ENCODE peak calls at places on chromosomes 11 and 22, in four cellular contexts. F is K562, H is HepG2, C is H1. D is an unnamed sample. For H4K20me1, the result is how much of the 10 kb centered on the place peaks cover.

GRCh38 chr11:68979931-68980775 is 633 bp downstream of the MRGPRD start:
- DNase-seq in F (no peak), H (no peak), C (no peak), D (no peak)

GRCh38 chr22:37331034-37331428 is 48.7 kb downstream of the CYTH4 start:
- DNase-seq in F (no peak), H (no peak), C (no peak), D (peak)

GRCh38 chr11:69362315-69362714 is 68.4 kb downstream of the MYEOV start:
- DNase-seq in F (no peak), H (no peak), C (peak), D (no peak)

GRCh38 chr11:116658876-116659535 is 113.8 kb downstream of the BUD13 start:
- DNase-seq in F (no peak), H (no peak), C (no peak), D (no peak)

GRCh38 chr11:64226507-64227051 is 505 bp downstream of the NUDT22 start:
- DNase-seq in F (peak), H (peak), C (no peak), D (no peak)

GRCh38 chr11:22521226-22521625 is 104.4 kb downstream of the FANCF start:
- DNase-seq in F (peak), H (peak), C (no peak), D (no peak)

GRCh38 chr22:26949193-26949592 is 291.8 kb downstream of the MIAT start:
- DNase-seq in F (peak), H (no peak), C (no peak), D (no peak)

GRCh38 chr11:72308226-72309073 is 64.5 kb upstream of the PHOX2A start:
- DNase-seq in F (peak), H (no peak), C (no peak), D (peak)

GRCh38 chr11:57763568-57763967 is 2.0 kb downstream of the CTNND1 start:
- DNase-seq in F (peak), H (peak), C (no peak), D (peak)

GRCh38 chr11:116702772-116703360 is 69.9 kb downstream of the BUD13 start:
- DNase-seq in F (no peak), H (no peak), C (no peak), D (no peak)

GRCh38 chr11:69049490-69049867 is 747 bp downstream of the TPCN2 start:
- DNase-seq in F (peak), H (no peak), C (no peak), D (no peak)

GRCh38 chr11:67240575-67241389 is 25.5 kb upstream of the GRK2 start:
- DNase-seq in F (peak), H (peak), C (no peak), D (peak)

GRCh38 chr11:80727315-80727714 is 1286.5 kb upstream of the TENM4 start:
- DNase-seq in F (no peak), H (peak), C (peak), D (no peak)

GRCh38 chr11:107478922-107479321 is 21.3 kb upstream of the CWF19L2 start:
- DNase-seq in F (no peak), H (no peak), C (no peak), D (no peak)

GRCh38 chr11:130715085-130715932 is 201.0 kb downstream of the SNX19 start:
- DNase-seq in F (no peak), H (no peak), C (no peak), D (no peak)

GRCh38 chr11:36015806-36016205 is 71.9 kb downstream of the LDLRAD3 start:
- DNase-seq in F (no peak), H (no peak), C (no peak), D (no peak)

GRCh38 chr11:71556018-71556417 is 7.8 kb downstream of the KRTAP5-9 start:
- DNase-seq in F (no peak), H (no peak), C (no peak), D (no peak)

GRCh38 chr11:45658292-45658991 is 7.0 kb downstream of the CHST1 start:
- DNase-seq in F (peak), H (peak), C (peak), D (peak)

GRCh38 chr11:13101836-13102574 is 92.9 kb downstream of the RASSF10 start:
- DNase-seq in F (no peak), H (no peak), C (no peak), D (peak)

GRCh38 chr11:45736424-45736823 is 68.5 kb upstream of the SLC35C1 start:
- DNase-seq in F (peak), H (peak), C (no peak), D (no peak)

GRCh38 chr11:116707250-116707649 is 65.5 kb downstream of the BUD13 start:
- DNase-seq in F (no peak), H (no peak), C (no peak), D (no peak)

GRCh38 chr11:85759915-85760314 is 51.0 kb downstream of the SYTL2 start:
- DNase-seq in F (no peak), H (no peak), C (no peak), D (no peak)

GRCh38 chr11:2575611-2576051 is 124.2 kb downstream of the KCNQ1OT1 start:
- DNase-seq in F (no peak), H (no peak), C (no peak), D (no peak)

GRCh38 chr22:50207383-50208031 is 6.7 kb downstream of the SELENOO start:
- DNase-seq in F (no peak), H (no peak), C (no peak), D (peak)

GRCh38 chr11:9774591-9775392 is 110.9 kb downstream of the SWAP70 start:
- DNase-seq in F (no peak), H (no peak), C (no peak), D (peak)

GRCh38 chr11:108177570-108177969 is 44.9 kb downstream of the NPAT start:
- DNase-seq in F (no peak), H (peak), C (no peak), D (no peak)

GRCh38 chr11:128768876-128769275 is 75.0 kb downstream of the FLI1 start:
- DNase-seq in F (no peak), H (no peak), C (no peak), D (no peak)

GRCh38 chr11:30724274-30724673 is 138.1 kb upstream of the MPPED2 start:
- DNase-seq in F (no peak), H (no peak), C (no peak), D (no peak)

GRCh38 chr22:26828311-26828710 is 170.9 kb downstream of the MIAT start:
- DNase-seq in F (no peak), H (no peak), C (no peak), D (no peak)

GRCh38 chr11:107818491-107818890 is 40.1 kb downstream of the SLC35F2 start:
- DNase-seq in F (no peak), H (no peak), C (no peak), D (no peak)

GRCh38 chr22:39298194-39298987 is 21.0 kb downstream of the RPL3 start:
- DNase-seq in F (no peak), H (no peak), C (no peak), D (no peak)

GRCh38 chr11:8871283-8871775 is 39.7 kb upstream of the AKIP1 start:
- DNase-seq in F (no peak), H (peak), C (peak), D (peak)

DNA sequence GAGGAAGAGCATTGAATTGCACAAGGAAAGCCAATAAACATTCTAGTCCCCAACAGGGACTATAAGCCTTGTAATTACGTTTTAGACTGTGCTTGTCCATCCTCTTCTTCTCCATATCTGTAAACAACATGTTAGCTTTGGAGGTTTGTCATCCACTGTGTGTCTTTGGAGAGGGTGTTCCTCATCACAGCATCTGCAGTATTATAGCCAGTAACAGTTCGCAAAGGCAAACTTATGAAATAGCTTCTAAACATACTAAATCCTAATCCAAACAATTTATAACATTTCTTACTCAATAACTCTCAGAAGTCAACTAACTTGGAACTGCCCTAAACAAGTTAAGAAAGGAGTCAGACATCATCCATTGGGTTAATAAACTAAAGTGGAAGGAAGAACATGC is 10.3 kb upstream of the BDNF start:
- DNase-seq in F (no peak), H (no peak), C (no peak), D (no peak)
- H4K20me1 ChIP-seq in F (under half), H (under half), C (under half), D (under half)

DNA sequence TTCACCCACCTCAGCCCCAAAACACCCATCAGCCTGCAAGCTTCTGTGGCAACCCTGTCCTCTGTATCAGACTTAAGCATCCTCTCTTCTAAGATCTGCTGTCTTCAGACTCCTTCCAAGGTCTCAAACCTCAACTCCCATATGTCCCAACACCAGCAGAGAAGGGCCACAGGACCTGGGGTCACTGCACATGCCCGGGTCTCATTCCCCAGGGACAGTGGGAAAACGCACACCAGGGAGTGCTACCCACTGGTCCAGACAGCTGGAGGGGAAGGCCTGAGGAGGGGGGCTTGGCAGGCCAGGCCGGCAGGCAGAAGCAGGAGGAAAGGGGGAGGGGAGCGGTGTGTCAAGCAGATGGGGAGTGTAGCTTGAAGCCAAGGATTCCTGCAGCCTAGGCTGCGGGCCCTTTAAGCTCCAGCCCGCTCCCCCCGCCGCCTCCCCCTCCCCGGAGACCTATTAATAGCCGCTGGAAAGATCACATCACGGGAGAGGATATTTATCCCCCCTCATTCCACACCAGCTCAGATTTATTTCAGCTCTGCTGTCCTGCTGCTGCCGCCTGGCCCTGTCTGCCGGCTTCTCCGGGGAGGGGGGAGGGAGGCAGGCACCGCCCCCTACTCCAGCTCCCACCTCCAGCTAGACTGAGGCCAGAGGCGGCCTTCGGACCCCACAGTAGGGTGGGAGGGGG is 16.7 kb downstream of the BCL9L start:
- DNase-seq in F (peak), H (no peak), C (peak), D (peak)
- TF ChIP-seq JUN in F (no peak), H (no peak), C (no peak), D (no peak)

GRCh38 chr11:93033093-93033492 is 63.6 kb downstream of the MTNR1B start:
- DNase-seq in F (no peak), H (no peak), C (no peak), D (no peak)
- H2AFZ ChIP-seq in F (no peak), H (no peak), C (no peak), D (no peak)

GRCh38 chr11:1536065-1536843 is 35.8 kb downstream of the DUSP8 start:
- DNase-seq in F (no peak), H (no peak), C (no peak), D (no peak)

GRCh38 chr11:1533342-1533725 is 38.7 kb downstream of the DUSP8 start:
- DNase-seq in F (no peak), H (no peak), C (no peak), D (no peak)

GRCh38 chr11:1534682-1535081 is 37.4 kb downstream of the DUSP8 start:
- DNase-seq in F (no peak), H (no peak), C (no peak), D (no peak)

GRCh38 chr11:1532606-1533341 is 39.3 kb downstream of the DUSP8 start:
- DNase-seq in F (no peak), H (no peak), C (no peak), D (no peak)

DNA sequence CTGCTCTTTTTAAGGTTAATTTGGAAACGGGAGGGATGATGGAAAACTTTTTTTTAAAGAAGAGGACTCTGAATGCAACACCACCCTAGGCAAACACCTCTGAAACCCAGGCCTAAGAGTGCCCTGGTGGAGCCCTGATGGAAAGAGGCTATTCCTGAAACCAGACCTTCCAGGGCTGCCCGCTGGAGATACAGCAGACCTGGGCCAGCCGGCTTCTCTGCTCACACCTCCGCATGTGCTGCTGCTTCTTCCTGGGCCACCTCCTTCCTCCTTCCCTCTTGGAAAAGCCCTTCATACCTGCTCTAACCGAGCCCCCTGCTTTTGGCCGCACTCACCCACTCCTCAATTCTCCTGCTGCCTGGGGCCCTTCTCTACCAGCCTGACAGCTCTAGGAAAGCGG is 37.9 kb downstream of the DUSP8 start:
- DNase-seq in F (no peak), H (no peak), C (no peak), D (no peak)
- H4K20me1 ChIP-seq in F (under half), H (under half), C (under half), D (under half)

DNA sequence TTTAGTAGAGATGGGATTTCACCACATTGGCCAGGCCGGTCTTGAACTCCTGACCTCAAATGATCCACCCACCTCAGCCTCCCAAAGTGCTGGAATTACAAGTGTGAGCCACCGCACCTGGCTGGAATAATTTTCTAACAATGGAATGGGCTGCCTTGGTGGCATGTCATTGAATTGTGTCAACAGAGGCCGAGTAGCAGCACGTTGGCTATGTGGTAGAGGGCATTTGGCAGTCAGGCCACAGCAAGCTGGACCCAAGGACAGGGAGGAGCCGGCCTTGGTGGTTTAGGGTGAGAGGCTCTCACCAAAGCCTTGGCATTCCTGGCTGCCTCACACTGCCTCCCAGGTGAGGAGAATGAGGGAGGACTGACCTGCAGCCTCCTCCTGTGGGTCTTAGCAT is 4.1 kb upstream of the NIPSNAP1 start:
- DNase-seq in F (no peak), H (peak), C (no peak), D (no peak)
- TF ChIP-seq JUN in F (no peak), H (no peak), C (no peak), D (no peak)

GRCh38 chr22:23759566-23759965 is 3.2 kb upstream of the C22orf15 start:
- DNase-seq in F (no peak), H (no peak), C (no peak), D (no peak)

GRCh38 chr22:23763579-23764331 is 965 bp downstream of the C22orf15 start:
- DNase-seq in F (no peak), H (no peak), C (peak), D (no peak)

GRCh38 chr22:23764931-23765881 is 2.4 kb downstream of the C22orf15 start:
- DNase-seq in F (no peak), H (no peak), C (peak), D (no peak)

GRCh38 chr22:23760056-23760455 is 2.7 kb upstream of the C22orf15 start:
- DNase-seq in F (no peak), H (no peak), C (no peak), D (no peak)

GRCh38 chr22:23762866-23763578 is at the start of gene C22orf15:
- DNase-seq in F (peak), H (no peak), C (peak), D (peak)
- H2AFZ ChIP-seq in F (no peak), H (no peak), C (no peak), D (peak)

DNA sequence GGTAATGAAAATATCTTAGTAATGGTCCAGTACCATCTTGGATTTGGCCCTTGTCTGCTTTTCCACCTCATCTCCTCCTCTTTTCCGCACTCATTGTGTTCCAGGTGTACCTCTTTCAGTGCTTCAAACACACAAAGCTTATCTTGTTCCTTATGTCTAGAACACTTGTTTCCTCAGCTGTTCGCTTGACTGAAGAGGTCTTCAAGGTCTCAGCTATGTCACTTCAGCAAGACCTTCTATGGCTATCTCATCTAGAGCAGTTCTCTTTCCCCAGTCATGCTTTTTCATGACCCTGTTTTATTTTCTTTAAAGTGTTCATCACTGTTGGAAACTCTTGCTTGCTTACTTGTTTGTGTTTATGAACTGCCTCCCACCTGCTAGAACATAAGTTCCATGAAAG is 47.4 kb downstream of the UVRAG start:
- DNase-seq in F (peak), H (no peak), C (no peak), D (no peak)
- H4K20me1 ChIP-seq in F (under half), H (under half), C (under half), D (under half)

GRCh38 chr22:20495861-20496681 is 476 bp upstream of the KLHL22 start:
- DNase-seq in F (peak), H (peak), C (peak), D (peak)

GRCh38 chr22:20497426-20497825 is 1.8 kb upstream of the KLHL22 start:
- DNase-seq in F (no peak), H (no peak), C (no peak), D (no peak)

GRCh38 chr22:20491346-20491745 is 4.2 kb downstream of the KLHL22 start:
- DNase-seq in F (no peak), H (no peak), C (no peak), D (no peak)

GRCh38 chr22:20498913-20499312 is 3.3 kb upstream of the KLHL22 start:
- DNase-seq in F (no peak), H (no peak), C (no peak), D (no peak)

DNA sequence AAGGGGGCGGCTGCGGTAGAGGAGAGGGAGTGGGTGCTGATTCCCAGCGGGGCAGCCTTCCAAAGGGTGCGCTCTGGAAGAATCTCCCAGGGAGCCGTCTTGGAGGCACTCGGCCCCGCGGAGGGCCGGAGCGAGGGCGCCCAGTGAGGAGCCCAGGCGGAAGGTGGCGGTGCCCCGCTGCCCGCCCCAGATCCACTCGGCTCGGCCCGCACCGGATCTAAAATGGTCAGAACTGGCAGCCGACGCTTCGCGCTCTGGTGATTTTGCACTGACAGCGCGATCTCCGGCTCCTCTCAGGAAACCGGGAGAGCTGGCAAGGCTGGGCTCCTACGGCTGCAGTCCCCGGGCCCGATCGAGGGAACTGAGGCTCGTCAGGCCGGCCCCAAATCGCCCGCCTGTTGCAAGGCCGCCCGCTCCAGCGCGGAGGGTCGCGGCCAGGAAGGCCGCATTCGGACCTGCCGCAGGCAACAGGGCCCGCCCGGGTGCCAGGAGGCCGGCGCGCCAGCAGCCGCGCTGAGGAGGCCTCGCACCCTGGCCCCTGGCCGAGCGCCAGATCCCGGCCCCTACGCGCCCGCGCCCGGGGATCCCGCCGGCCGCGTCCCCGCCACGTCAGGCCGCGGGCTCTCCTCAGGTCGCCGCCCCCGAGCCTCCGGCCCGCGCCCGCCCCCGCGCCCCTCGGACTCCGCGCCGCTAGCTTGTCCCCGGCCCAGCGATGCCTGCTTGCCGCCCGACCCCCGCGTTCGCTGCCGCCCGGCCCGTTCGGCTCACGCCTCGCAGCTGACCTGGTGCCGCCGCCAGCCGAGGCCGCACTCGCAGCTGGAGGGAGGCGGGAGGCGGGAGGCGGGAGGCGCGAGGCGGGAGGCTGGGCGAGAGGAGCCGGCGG is at the start of gene KLHL22:
- DNase-seq in F (no peak), H (peak), C (peak), D (peak)
- TF ChIP-seq JUN in F (no peak), H (no peak), C (no peak), D (no peak)

GRCh38 chr11:113736323-113736722 is 30.2 kb upstream of the TMPRSS5 start:
- DNase-seq in F (no peak), H (no peak), C (no peak), D (no peak)
- H2AFZ ChIP-seq in F (no peak), H (no peak), C (no peak), D (no peak)

D was measured in endothelial cell of umbilical vein.